ENCODE peak calls at places on chromosome 1, in four cellular contexts. E, H, K and U are unnamed samples.

GRCh38 chr1:102084771-102085535 is 88.2 kb upstream of the OLFM3 start:
- DNase-seq in H (no peak), K (no peak), E (no peak), U (no peak)

GRCh38 chr1:201111672-201112071 is 554 bp downstream of the CACNA1S start:
- DNase-seq in H (no peak), K (no peak), E (no peak), U (no peak)

GRCh38 chr1:169015464-169015863 is 91.0 kb upstream of the ATP1B1 start:
- DNase-seq in H (no peak), E (no peak), K (no peak), U (no peak)

GRCh38 chr1:154220970-154221814 is 437 bp downstream of the UBAP2L start:
- DNase-seq in H (peak; percentile 77), K (no peak), E (no peak), U (peak; percentile 58)

GRCh38 chr1:100164226-100164625 is 13.8 kb downstream of the LRRC39 start:
- DNase-seq in E (no peak), K (no peak), H (no peak), U (no peak)

GRCh38 chr1:174160109-174160473 is 771 bp downstream of the RABGAP1L start:
- DNase-seq in H (peak; percentile 88), K (no peak), E (no peak), U (no peak)

GRCh38 chr1:161934278-161934608 is 89.4 kb downstream of the OLFML2B start:
- DNase-seq in E (no peak), K (no peak), H (no peak), U (no peak)

GRCh38 chr1:154970631-154971340 is at the start of gene SHC1:
- DNase-seq in K (peak; percentile 76), E (no peak), H (peak; percentile 91), U (no peak)

GRCh38 chr1:58546520-58547308 is at the start of gene OMA1:
- DNase-seq in H (peak; percentile 98), K (peak; percentile 96), E (peak; percentile 89), U (peak; percentile 98)

GRCh38 chr1:153439273-153439672 is 21.2 kb downstream of the S100A7 start:
- DNase-seq in H (no peak), K (no peak), E (no peak), U (no peak)

GRCh38 chr1:193143285-193143684 is 21.5 kb downstream of the CDC73 start:
- DNase-seq in E (no peak), H (no peak), K (no peak), U (no peak)

GRCh38 chr1:170670751-170671628 is 7.1 kb downstream of the PRRX1 start:
- DNase-seq in K (no peak), H (no peak), E (no peak), U (no peak)

DNA sequence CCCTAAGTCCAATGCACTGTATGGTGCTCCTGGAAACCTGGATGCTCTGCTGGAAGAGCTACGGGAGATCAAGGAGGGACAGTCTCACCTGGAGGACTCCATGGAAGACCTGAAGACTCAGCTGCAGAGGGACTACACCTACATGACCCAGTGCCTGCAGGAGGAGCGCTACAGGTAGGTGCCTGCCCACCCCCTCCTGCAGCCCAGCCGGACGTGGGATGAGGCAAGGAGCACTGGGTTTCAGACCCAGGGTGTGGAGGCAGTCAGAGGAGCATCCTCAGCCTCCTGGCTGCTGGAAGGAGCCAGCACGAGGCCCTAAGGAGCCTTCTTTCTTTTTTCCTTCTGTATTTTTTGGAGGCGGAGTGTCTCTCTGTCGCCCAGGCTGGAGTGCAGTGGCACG is 42.0 kb downstream of the TMCC2 start:
- DNase-seq in K (no peak), H (no peak), E (no peak), U (no peak)
- H3K4me3 ChIP-seq in K (no peak overlapping the region), H (no peak overlapping the region), E (no peak overlapping the region), U (no peak overlapping the region)

GRCh38 chr1:26531651-26532131 is 2.1 kb downstream of the RPS6KA1 start:
- DNase-seq in K (no peak), E (no peak), H (no peak), U (no peak)

GRCh38 chr1:26536081-26536480 is 6.5 kb downstream of the RPS6KA1 start:
- DNase-seq in E (no peak), H (no peak), K (no peak), U (no peak)

GRCh38 chr1:26536521-26536920 is 7.0 kb downstream of the RPS6KA1 start:
- DNase-seq in H (no peak), K (no peak), E (no peak), U (no peak)

GRCh38 chr1:26535201-26535600 is 5.6 kb downstream of the RPS6KA1 start:
- DNase-seq in K (no peak), E (no peak), H (peak; percentile 87), U (no peak)

DNA sequence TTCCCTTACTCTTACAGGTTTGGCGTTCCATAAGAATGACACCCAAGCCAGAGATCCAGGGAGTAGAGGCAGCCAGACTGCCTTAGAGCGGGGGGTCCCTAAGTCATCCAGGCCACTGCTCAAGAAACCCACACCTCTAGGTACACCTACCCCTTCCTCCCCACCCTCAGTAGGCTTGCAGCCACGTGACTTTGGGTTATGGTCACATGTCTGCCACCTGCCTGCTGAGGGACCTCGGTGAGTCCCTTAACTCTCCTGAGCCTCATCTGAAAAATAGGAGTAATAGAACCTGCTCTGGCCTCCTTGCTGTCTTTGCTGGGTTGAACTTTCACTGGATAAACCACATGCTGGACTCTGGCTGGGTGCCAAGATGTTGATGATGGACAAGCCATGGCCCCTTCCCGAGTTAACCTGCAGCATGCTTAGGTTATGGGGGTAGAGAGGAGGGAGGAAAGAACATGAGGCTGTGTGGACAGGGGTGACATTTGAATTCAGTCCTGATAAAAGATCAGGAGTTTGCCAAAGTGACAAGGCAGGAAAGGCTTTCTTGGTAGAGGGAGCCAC is 4.5 kb downstream of the RPS6KA1 start:
- DNase-seq in H (peak; percentile 45), E (no peak), K (no peak), U (no peak)
- H3K27ac ChIP-seq in H (peak overlapping the region; percentile 97), E (no peak overlapping the region), K (no peak overlapping the region), U (no peak overlapping the region)

GRCh38 chr1:206949208-206949607 is 2.9 kb upstream of the PIGR start:
- DNase-seq in E (no peak), K (no peak), H (no peak), U (no peak)

GRCh38 chr1:206944703-206945102 is 1.6 kb downstream of the PIGR start:
- DNase-seq in E (no peak), K (no peak), H (no peak), U (peak; percentile 40)

GRCh38 chr1:206949641-206950040 is 3.4 kb upstream of the PIGR start:
- DNase-seq in K (no peak), E (no peak), H (no peak), U (no peak)

GRCh38 chr1:206946261-206946660 is at the start of gene PIGR:
- DNase-seq in K (no peak), E (no peak), H (peak; percentile 82), U (no peak)

DNA sequence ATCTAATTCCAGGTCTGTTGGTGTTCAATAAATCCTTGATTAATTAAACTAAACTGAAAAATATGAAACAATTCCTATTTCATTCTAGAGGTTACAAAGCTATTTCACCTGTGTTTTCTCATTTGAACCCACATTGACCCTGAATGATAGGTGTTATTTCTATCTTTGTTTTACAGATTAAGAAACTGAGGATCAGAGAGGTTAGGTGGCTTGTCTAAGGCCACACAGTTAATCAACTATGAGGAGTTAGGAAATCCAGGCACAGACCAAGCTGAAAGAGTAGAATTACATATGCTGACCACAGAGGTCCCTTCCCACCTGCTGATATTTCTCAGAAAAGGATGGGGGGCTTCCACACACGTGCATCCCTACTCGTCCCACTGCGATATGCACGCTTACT is 487 bp downstream of the PIGR start:
- DNase-seq in H (no peak), K (no peak), E (no peak), U (no peak)
- H3K4me3 ChIP-seq in H (no peak overlapping the region), K (no peak overlapping the region), E (no peak overlapping the region), U (no peak overlapping the region)

GRCh38 chr1:117697220-117697781 is 91.5 kb downstream of the TENT5C start:
- DNase-seq in K (no peak), E (no peak), H (no peak), U (no peak)

GRCh38 chr1:117696567-117696966 is 90.7 kb downstream of the TENT5C start:
- DNase-seq in E (no peak), K (peak; percentile 53), H (no peak), U (no peak)

GRCh38 chr1:117698398-117699160 is 92.7 kb downstream of the TENT5C start:
- DNase-seq in K (no peak), H (no peak), E (no peak), U (no peak)

GRCh38 chr1:117694543-117694942 is 88.7 kb downstream of the TENT5C start:
- DNase-seq in K (no peak), E (no peak), H (no peak), U (no peak)

DNA sequence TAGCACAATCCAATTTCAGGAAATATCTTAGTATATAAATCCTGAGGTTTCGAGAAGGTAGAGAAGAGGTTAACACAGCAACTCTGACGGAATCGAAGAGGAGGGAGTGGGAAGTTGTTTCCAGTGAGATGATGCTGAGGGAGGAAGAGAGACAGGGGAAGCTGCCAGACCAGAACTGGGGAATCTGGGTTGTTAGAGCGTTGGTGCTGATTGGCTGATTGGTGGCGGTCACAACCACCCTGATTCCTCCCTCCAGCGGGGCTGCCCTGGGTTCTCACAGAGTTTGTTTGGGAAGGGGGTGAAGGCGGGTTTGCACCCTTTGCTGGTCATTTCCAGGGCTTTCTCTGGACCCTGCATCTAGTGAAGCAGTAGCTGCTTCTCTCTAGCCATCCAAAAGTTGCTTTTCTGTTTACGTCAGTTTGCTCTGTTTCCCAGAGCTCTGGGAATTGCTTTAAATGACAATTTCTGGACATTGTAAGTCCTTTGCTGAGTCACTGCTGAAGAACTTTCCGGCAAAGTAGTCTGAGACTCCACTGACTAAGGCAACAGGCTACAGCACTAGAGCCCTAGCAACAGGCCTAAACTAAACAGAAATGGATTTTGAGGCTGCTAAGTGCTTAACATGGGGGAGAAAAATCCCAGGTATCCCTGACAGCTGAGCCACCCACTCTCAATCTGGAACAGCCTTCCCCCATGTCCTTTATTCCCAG is 90.1 kb downstream of the TENT5C start:
- DNase-seq in K (peak; percentile 81), H (no peak), E (no peak), U (no peak)
- H3K27ac ChIP-seq in K (peak overlapping the region; percentile 98), H (peak overlapping the region; percentile 38), E (no peak overlapping the region), U (no peak overlapping the region)

DNA sequence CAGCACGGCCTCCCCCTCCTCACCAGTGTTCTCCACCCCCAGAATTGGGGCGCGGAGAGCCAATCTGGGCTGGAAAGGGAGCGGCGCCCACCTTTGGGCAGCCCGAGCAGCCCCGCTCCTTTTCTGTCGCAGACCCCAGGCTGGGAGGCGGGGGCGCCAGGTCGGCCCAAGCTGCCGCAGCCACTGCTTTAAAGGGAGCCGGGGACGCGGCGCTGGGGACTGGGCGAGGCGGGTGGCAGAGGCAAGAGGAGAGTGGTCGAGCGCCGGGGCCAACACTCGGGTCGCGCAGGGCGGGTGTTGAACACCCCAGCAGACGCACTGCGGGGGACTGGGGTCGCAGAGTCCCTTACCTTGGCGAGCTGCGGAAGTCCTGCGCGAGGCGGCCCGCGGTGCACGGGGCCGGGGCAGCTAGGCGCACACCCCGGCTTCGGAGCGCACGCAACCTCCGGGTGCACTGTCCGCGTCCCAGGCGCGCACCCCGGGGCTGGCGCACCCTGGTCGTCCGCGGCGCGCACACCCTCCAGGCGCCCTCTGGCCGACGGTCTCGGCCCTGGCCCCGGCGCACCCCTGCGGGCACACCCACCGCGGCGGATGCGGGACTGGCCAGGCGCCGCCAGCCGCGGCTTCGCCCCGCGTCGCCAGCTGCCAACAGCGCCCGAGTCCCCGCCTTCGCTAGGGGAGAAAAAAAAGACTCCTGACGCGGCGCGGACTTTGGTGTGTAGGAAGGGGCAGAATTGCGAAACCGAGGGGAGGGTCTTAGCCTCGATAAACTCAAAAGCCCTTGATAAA is at the start of gene KANK4:
- DNase-seq in E (no peak), H (no peak), K (no peak), U (no peak)
- H3K4me3 ChIP-seq in E (no peak within 1 kb of the TSS), H (peak within 1 kb of the TSS; percentile 9), K (no peak within 1 kb of the TSS), U (no peak within 1 kb of the TSS)